ENCODE peak calls at places on chromosomes 2 and 18, in six cellular contexts. J is lower leg skin, O is transverse colon, D is sigmoid colon, N is prostate gland, P is esophagus squamous epithelium. M is an unnamed sample.

GRCh38 chr2:181948227-181948626 is 37.4 kb upstream of the PPP1R1C start:
- DNase-seq in J (no peak), O (no peak), D (no peak), N (no peak), P (no peak), M (no peak)

GRCh38 chr2:232341061-232341738 is 37.4 kb upstream of the ALPP start:
- DNase-seq in J (no peak), O (no peak), D (peak; percentile 54), N (no peak), P (no peak), M (no peak)

GRCh38 chr2:176553685-176554106 is 284.5 kb downstream of the MTX2 start:
- DNase-seq in J (peak; percentile 39), O (peak; percentile 68), D (peak; percentile 80), N (peak; percentile 30), P (no peak), M (peak; percentile 12)

GRCh38 chr2:8892149-8892548 is 54.7 kb upstream of the KIDINS220 start:
- DNase-seq in J (no peak), O (no peak), D (no peak), N (no peak), P (no peak), M (no peak)

GRCh38 chr18:77114564-77115391 is 17.8 kb downstream of the MBP start:
- DNase-seq in J (peak; percentile 97), O (peak; percentile 83), D (peak; percentile 91), N (peak; percentile 93), P (peak; percentile 61), M (peak; percentile 56)

GRCh38 chr2:1717129-1717528 is 27.2 kb downstream of the PXDN start:
- DNase-seq in J (peak; percentile 53), O (no peak), D (peak; percentile 76), N (peak; percentile 91), P (no peak), M (no peak)

GRCh38 chr2:218267259-218267658 is 2.7 kb downstream of the AAMP start:
- DNase-seq in J (no peak), O (no peak), D (peak; percentile 60), N (no peak), P (no peak), M (no peak)

GRCh38 chr18:32888311-32888710 is 115.5 kb upstream of the KLHL14 start:
- DNase-seq in J (no peak), O (no peak), D (no peak), N (no peak), P (no peak), M (no peak)

GRCh38 chr2:226618875-226619605 is 180.6 kb downstream of the IRS1 start:
- DNase-seq in J (no peak), O (no peak), D (no peak), N (no peak), P (no peak), M (no peak)

GRCh38 chr18:48136544-48137353 is 206.3 kb upstream of the SMAD2 start:
- DNase-seq in J (no peak), O (peak; percentile 69), D (no peak), N (peak; percentile 40), P (no peak), M (no peak)

GRCh38 chr2:118061135-118061955 is 26.9 kb upstream of the INSIG2 start:
- DNase-seq in J (peak; percentile 53), O (no peak), D (no peak), N (no peak), P (no peak), M (peak; percentile 43)

GRCh38 chr2:73112913-73113633 is at the start of gene RAB11FIP5:
- DNase-seq in J (peak; percentile 41), O (peak; percentile 85), D (peak; percentile 90), N (peak; percentile 74), P (no peak), M (peak; percentile 48)

GRCh38 chr2:66559672-66560071 is 124.7 kb downstream of the MEIS1 start:
- DNase-seq in J (no peak), O (no peak), D (no peak), N (no peak), P (no peak), M (no peak)

GRCh38 chr2:41847744-41848441 is 199.9 kb upstream of the PKDCC start:
- DNase-seq in J (peak; percentile 70), O (no peak), D (no peak), N (peak; percentile 74), P (no peak), M (peak; percentile 58)

GRCh38 chr2:233934524-233934923 is 17.4 kb downstream of the TRPM8 start:
- DNase-seq in J (no peak), O (no peak), D (no peak), N (no peak), P (no peak), M (no peak)

GRCh38 chr2:46970334-46971288 is 55.0 kb upstream of the MCFD2 start:
- DNase-seq in J (peak; percentile 78), O (peak; percentile 87), D (peak; percentile 82), N (peak; percentile 75), P (no peak), M (peak; percentile 57)

GRCh38 chr2:47301731-47302130 is 101.2 kb upstream of the MSH2 start:
- DNase-seq in J (no peak), O (no peak), D (no peak), N (no peak), P (no peak), M (no peak)

GRCh38 chr2:100747551-100747950 is 72.4 kb upstream of the NPAS2 start:
- DNase-seq in J (no peak), O (no peak), D (no peak), N (no peak), P (no peak), M (no peak)

GRCh38 chr2:74529357-74530238 is at the start of the genes AUP1 and HTRA2:
- DNase-seq in J (peak; percentile 97), O (peak; percentile 99), D (peak; percentile 99), N (peak; percentile 99), P (peak; percentile 92), M (peak; percentile 95)

GRCh38 chr2:85999131-85999831 is 106.4 kb downstream of the POLR1A start:
- DNase-seq in J (no peak), O (peak; percentile 33), D (no peak), N (no peak), P (no peak), M (no peak)

GRCh38 chr2:167212054-167212648 is 323.9 kb downstream of the XIRP2 start:
- DNase-seq in J (no peak), O (no peak), D (no peak), N (no peak), P (no peak), M (no peak)

GRCh38 chr2:10753876-10754275 is 32.4 kb downstream of the ATP6V1C2 start:
- DNase-seq in J (no peak), O (no peak), D (no peak), N (no peak), P (no peak), M (no peak)
- TF ChIP-seq CTCF in J (no peak), O (no peak), D (no peak), N (no peak), P (no peak), M (no peak)

DNA sequence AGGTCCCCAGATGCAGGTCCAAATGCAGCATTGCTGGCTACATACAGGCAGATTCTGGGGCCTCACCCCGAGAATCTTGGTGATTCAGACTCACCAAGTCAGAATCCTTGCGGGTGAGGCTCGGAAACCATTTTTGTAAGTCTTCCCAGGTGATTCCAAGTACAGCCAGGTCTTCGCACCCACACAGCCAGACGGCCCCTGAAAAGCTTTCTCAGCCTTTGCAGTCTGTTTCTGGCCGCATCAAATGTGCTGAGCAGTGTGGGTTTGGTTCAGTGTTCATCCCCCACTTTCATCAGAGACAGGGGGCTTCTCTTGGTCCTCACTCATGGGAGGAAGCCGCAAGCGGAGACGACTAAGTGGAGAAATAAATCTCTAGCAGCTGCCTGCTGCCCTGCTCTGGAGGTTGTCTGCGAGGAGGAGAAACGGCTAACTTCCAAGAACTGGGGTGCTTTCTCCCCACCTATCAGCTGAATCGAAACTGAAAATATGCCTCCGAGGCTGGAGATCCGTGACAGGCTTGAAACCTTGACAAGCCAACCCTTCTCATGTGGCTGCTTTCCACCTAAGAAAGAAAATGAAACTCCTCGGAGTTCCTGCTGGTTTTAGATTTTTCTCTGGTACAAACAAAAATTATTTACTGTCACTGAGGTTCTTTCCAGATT is 8.9 kb upstream of the TMEM185B start:
- DNase-seq in J (no peak), O (peak; percentile 58), D (peak; percentile 64), N (peak; percentile 47), P (no peak), M (no peak)
- TF ChIP-seq POLR2A in J (no peak), O (no peak), D (no peak), N (no peak), P (no peak), M (no peak)

GRCh38 chr2:171787333-171788072 is 100.2 kb downstream of the DYNC1I2 start:
- DNase-seq in J (no peak), O (no peak), D (no peak), N (no peak), P (no peak), M (no peak)
- TF ChIP-seq CTCF in J (no peak), O (no peak), D (no peak), N (no peak), P (no peak), M (no peak)

GRCh38 chr18:13608791-13609552 is 117.4 kb downstream of the FAM210A start:
- DNase-seq in J (no peak), O (no peak), D (no peak), N (no peak), P (no peak), M (no peak)
- TF ChIP-seq POLR2A in J (no peak), O (no peak), D (no peak), N (no peak), P (no peak), M (no peak)

M was measured in tibial nerve.